ENCODE peak calls at places on chromosome 14, in five cellular contexts. P, C, T, X and Z are unnamed samples.

GRCh38 chr14:78950654-78951053 is 780.5 kb downstream of the NRXN3 start:
- DNase-seq in P (peak; percentile 17), C (no peak), T (no peak), X (no peak), Z (no peak)

GRCh38 chr14:59870277-59871165 is at the start of gene RTN1:
- DNase-seq in P (peak; percentile 74), C (peak; percentile 20), T (peak; percentile 80), X (peak; percentile 51), Z (peak; percentile 61)

GRCh38 chr14:104162495-104162894 is 24.1 kb downstream of the KIF26A start:
- DNase-seq in P (no peak), C (no peak), T (no peak), X (no peak), Z (no peak)

GRCh38 chr14:61876362-61877049 is 114.3 kb downstream of the SNAPC1 start:
- DNase-seq in P (no peak), C (no peak), T (no peak), X (no peak), Z (no peak)

GRCh38 chr14:34237098-34237497 is 224.9 kb downstream of the SPTSSA start:
- DNase-seq in P (no peak), C (no peak), T (no peak), X (no peak), Z (no peak)

GRCh38 chr14:36655054-36655381 is 6.6 kb upstream of the PAX9 start:
- DNase-seq in P (no peak), C (no peak), T (no peak), X (no peak), Z (no peak)

GRCh38 chr14:100268591-100269207 is 29.8 kb downstream of the YY1 start:
- DNase-seq in P (no peak), C (no peak), T (no peak), X (no peak), Z (no peak)

GRCh38 chr14:66105819-66106218 is 380.4 kb upstream of the CCDC196 start:
- DNase-seq in P (no peak), C (no peak), T (no peak), X (no peak), Z (no peak)

GRCh38 chr14:59281613-59282012 is 93.1 kb downstream of the DAAM1 start:
- DNase-seq in P (no peak), C (no peak), T (no peak), X (no peak), Z (no peak)

GRCh38 chr14:77014004-77014604 is 14.4 kb downstream of the IRF2BPL start:
- DNase-seq in P (no peak), C (peak; percentile 61), T (no peak), X (peak; percentile 75), Z (no peak)

GRCh38 chr14:88233915-88234314 is 89.2 kb downstream of the KCNK10 start:
- DNase-seq in P (peak; percentile 38), C (no peak), T (no peak), X (no peak), Z (no peak)

GRCh38 chr14:52926994-52927393 is 23.9 kb downstream of the FERMT2 start:
- DNase-seq in P (no peak), C (no peak), T (no peak), X (no peak), Z (no peak)

GRCh38 chr14:68824517-68825347 is 31.9 kb upstream of the ZFP36L1 start:
- DNase-seq in P (peak; percentile 81), C (peak; percentile 86), T (peak; percentile 92), X (peak; percentile 89), Z (peak; percentile 87)

GRCh38 chr14:51394391-51394790 is 154.3 kb downstream of the TMX1 start:
- DNase-seq in P (no peak), C (no peak), T (no peak), X (no peak), Z (no peak)

GRCh38 chr14:23565626-23566025 is 2.0 kb downstream of the AP1G2 start:
- DNase-seq in P (no peak), C (no peak), T (no peak), X (no peak), Z (no peak)

GRCh38 chr14:35016568-35016967 is 29.5 kb upstream of the FAM177A1 start:
- DNase-seq in P (no peak), C (no peak), T (no peak), X (no peak), Z (no peak)

GRCh38 chr14:69715725-69716482 is 51.0 kb upstream of the SRSF5 start:
- DNase-seq in P (peak; percentile 55), C (peak; percentile 63), T (peak; percentile 71), X (peak; percentile 72), Z (no peak)

GRCh38 chr14:104966261-104967143 is 11.7 kb downstream of the AHNAK2 start:
- DNase-seq in P (no peak), C (no peak), T (peak; percentile 48), X (no peak), Z (no peak)

GRCh38 chr14:63745858-63746425 is 18.1 kb upstream of the SGPP1 start:
- DNase-seq in P (no peak), C (no peak), T (peak; percentile 59), X (no peak), Z (peak; percentile 40)

GRCh38 chr14:97395068-97395467 is 597.9 kb downstream of the VRK1 start:
- DNase-seq in P (no peak), C (no peak), T (no peak), X (no peak), Z (no peak)

GRCh38 chr14:96256420-96256819 is 410 bp downstream of the BDKRB1 start:
- DNase-seq in P (no peak), C (no peak), T (no peak), X (no peak), Z (no peak)
- TF ChIP-seq CTCF in P (no peak), C (peak; percentile 15), T (no peak), X (no peak), Z (no peak)

DNA sequence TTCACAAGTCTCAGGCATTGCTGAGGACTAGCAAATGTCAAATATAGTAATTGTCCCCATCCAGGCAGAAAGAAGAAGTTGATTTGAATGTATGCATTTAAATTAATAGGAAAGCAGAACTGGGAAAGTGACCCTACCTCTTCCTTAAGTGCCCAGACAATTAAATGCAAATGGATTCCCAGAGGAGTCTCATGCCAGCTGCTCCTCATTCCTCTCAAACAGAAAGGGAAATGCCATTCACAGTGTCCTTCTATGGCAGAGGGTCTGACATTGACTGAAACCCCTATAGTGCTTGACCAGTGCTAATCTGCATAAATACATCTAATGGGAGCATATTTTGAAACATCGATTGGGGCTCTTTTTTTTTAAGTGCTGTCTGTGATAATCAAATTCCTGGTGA is 292.4 kb upstream of the SEL1L start:
- DNase-seq in P (no peak), C (no peak), T (no peak), X (no peak), Z (no peak)
- H3K4me3 ChIP-seq in P (no peak overlapping the region), C (no peak overlapping the region), T (no peak overlapping the region), X (no peak overlapping the region), Z (no peak overlapping the region)

DNA sequence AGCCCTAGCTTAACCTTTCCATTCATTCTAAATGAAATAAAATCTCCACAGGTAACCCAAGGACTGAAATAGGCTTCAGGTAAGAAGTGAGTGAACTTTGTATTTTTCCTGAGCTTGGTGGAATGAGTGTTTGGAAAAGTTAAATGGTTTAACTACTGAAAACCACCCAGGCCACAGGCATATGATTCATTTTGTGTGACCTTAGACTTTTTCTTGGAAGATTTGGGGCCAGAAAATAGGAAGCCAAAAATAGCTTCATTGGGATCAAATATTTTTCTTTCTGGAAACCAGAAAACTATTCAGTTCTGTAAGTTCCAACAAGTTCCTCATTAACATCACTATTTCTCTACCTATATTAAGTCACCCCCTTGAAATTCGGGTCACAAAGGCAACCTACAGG is 212.6 kb downstream of the PCNX1 start:
- DNase-seq in P (no peak), C (no peak), T (no peak), X (no peak), Z (no peak)
- H3K9me3 ChIP-seq in P (no peaks in the 10 kb centered on the region), C (no peaks in the 10 kb centered on the region), T (no peaks in the 10 kb centered on the region), X (peaks cover 11% of the 10 kb centered on the region), Z (no peaks in the 10 kb centered on the region)

GRCh38 chr14:50231475-50232275 is at the start of gene SOS2:
- DNase-seq in P (peak; percentile 91), C (peak; percentile 83), T (peak; percentile 91), X (peak; percentile 90), Z (peak; percentile 92)
- TF ChIP-seq CTCF in P (no peak), C (peak; percentile 25), T (no peak), X (no peak), Z (no peak)

DNA sequence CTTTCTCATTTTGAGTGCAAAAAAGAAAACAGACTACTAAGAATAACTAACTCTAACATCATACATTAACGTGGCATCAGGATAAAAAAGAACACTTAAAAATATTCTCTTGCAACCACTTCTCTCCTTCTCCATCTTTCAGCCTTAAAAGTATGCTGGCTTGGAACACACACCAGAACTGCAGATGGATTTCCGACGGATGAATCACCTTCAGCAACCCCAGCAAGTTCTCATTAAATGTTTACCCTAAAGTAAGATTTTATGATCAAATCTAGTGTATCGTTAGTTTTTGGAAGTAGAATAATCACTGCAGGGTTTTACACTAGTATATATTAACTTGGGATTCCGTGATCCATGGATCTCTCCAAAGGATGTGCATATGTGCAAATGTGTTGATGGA is 1.2 kb downstream of the NEK9 start:
- DNase-seq in P (no peak), C (no peak), T (no peak), X (no peak), Z (no peak)
- H3K4me3 ChIP-seq in P (peak overlapping the region; percentile 69), C (peak overlapping the region; percentile 85), T (peak overlapping the region; percentile 94), X (peak overlapping the region; percentile 82), Z (no peak overlapping the region)

GRCh38 chr14:47009615-47010014 is 358.0 kb upstream of the RPL10L start:
- DNase-seq in P (no peak), C (no peak), T (no peak), X (no peak), Z (no peak)

GRCh38 chr14:47008732-47009131 is 357.2 kb upstream of the RPL10L start:
- DNase-seq in P (no peak), C (no peak), T (no peak), X (no peak), Z (no peak)

GRCh38 chr14:47012533-47012932 is 361.0 kb upstream of the RPL10L start:
- DNase-seq in P (no peak), C (no peak), T (no peak), X (no peak), Z (no peak)
- H3K9me3 ChIP-seq in P (no peaks in the 10 kb centered on the region), C (no peaks in the 10 kb centered on the region), T (no peaks in the 10 kb centered on the region), X (no peaks in the 10 kb centered on the region), Z (no peaks in the 10 kb centered on the region)

GRCh38 chr14:22221508-22221907 is 367.5 kb downstream of the DAD1 start:
- DNase-seq in P (peak; percentile 56), C (no peak), T (no peak), X (no peak), Z (no peak)
- TF ChIP-seq CTCF in P (peak; percentile 70), C (no peak), T (peak; percentile 33), X (no peak), Z (no peak)